ENCODE peak calls at places on chromosome 21, in six cellular contexts. One of them, this sample, is unnamed.

GRCh38 chr21:15514073-15514946 is 215.5 kb upstream of the USP25 start:
- DNase-seq in GM23338: no peak
- DNase-seq in A549: no peak
- DNase-seq in K562: no peak
- DNase-seq in Panc1: no peak
- DNase-seq in SK-N-SH: no peak
- DNase-seq in this sample: no peak

GRCh38 chr21:29208666-29209059 is 78.2 kb downstream of the MAP3K7CL start:
- DNase-seq in SK-N-SH: no peak
- DNase-seq in GM23338: no peak
- DNase-seq in Panc1: no peak
- DNase-seq in K562: no peak
- DNase-seq in A549: peak
- DNase-seq in this sample: no peak

GRCh38 chr21:31136891-31137290 is 98.6 kb upstream of the KRTAP19-8 start:
- DNase-seq in A549: no peak
- DNase-seq in SK-N-SH: peak
- DNase-seq in GM23338: no peak
- DNase-seq in K562: no peak
- DNase-seq in Panc1: no peak
- DNase-seq in this sample: no peak

GRCh38 chr21:35849131-35849530 is 211.2 kb downstream of the SETD4 start:
- DNase-seq in GM23338: no peak
- DNase-seq in Panc1: no peak
- DNase-seq in A549: no peak
- DNase-seq in K562: no peak
- DNase-seq in SK-N-SH: no peak
- DNase-seq in this sample: no peak

GRCh38 chr21:30434033-30434631 is 4.1 kb downstream of the KRTAP13-4 start:
- DNase-seq in SK-N-SH: peak
- DNase-seq in K562: peak
- DNase-seq in Panc1: peak
- DNase-seq in GM23338: peak
- DNase-seq in A549: peak
- DNase-seq in this sample: no peak

GRCh38 chr21:21046063-21046462 is 47.9 kb downstream of the NCAM2 start:
- DNase-seq in K562: no peak
- DNase-seq in SK-N-SH: no peak
- DNase-seq in A549: no peak
- DNase-seq in GM23338: peak
- DNase-seq in Panc1: no peak
- DNase-seq in this sample: no peak

GRCh38 chr21:36461918-36462486 is 17.9 kb downstream of the CLDN14 start:
- DNase-seq in K562: no peak
- DNase-seq in Panc1: no peak
- DNase-seq in SK-N-SH: no peak
- DNase-seq in GM23338: peak
- DNase-seq in A549: no peak
- DNase-seq in this sample: no peak

GRCh38 chr21:29580886-29581285 is 282.2 kb downstream of the BACH1 start:
- DNase-seq in GM23338: no peak
- DNase-seq in A549: no peak
- DNase-seq in SK-N-SH: no peak
- DNase-seq in K562: no peak
- DNase-seq in Panc1: no peak
- DNase-seq in this sample: no peak

GRCh38 chr21:15483138-15483780 is 246.5 kb upstream of the USP25 start:
- DNase-seq in K562: peak
- DNase-seq in A549: peak
- DNase-seq in SK-N-SH: peak
- DNase-seq in GM23338: peak
- DNase-seq in Panc1: peak
- DNase-seq in this sample: peak

GRCh38 chr21:32083175-32083574 is 195.7 kb downstream of the MIS18A start:
- DNase-seq in A549: no peak
- DNase-seq in Panc1: no peak
- DNase-seq in K562: no peak
- DNase-seq in GM23338: no peak
- DNase-seq in SK-N-SH: peak
- DNase-seq in this sample: no peak

GRCh38 chr21:23861908-23862504 is 1745.3 kb downstream of the MRPL39 start:
- DNase-seq in K562: no peak
- DNase-seq in GM23338: no peak
- DNase-seq in A549: no peak
- DNase-seq in Panc1: no peak
- DNase-seq in SK-N-SH: no peak
- DNase-seq in this sample: no peak

GRCh38 chr21:35232545-35233176 is 183.6 kb upstream of the RUNX1 start:
- DNase-seq in GM23338: no peak
- DNase-seq in Panc1: peak
- DNase-seq in A549: peak
- DNase-seq in SK-N-SH: no peak
- DNase-seq in K562: peak
- DNase-seq in this sample: peak

GRCh38 chr21:23639726-23640125 is 1967.6 kb downstream of the MRPL39 start:
- DNase-seq in K562: no peak
- DNase-seq in GM23338: no peak
- DNase-seq in SK-N-SH: no peak
- DNase-seq in Panc1: no peak
- DNase-seq in A549: no peak
- DNase-seq in this sample: no peak

GRCh38 chr21:25568230-25568629 is 39.1 kb downstream of the MRPL39 start:
- DNase-seq in GM23338: peak
- DNase-seq in Panc1: no peak
- DNase-seq in A549: no peak
- DNase-seq in SK-N-SH: no peak
- DNase-seq in K562: no peak
- DNase-seq in this sample: no peak

GRCh38 chr21:33780631-33781030 is 135.0 kb downstream of the ATP5PO start:
- DNase-seq in GM23338: no peak
- DNase-seq in A549: no peak
- DNase-seq in Panc1: no peak
- DNase-seq in K562: no peak
- DNase-seq in SK-N-SH: no peak
- DNase-seq in this sample: no peak

GRCh38 chr21:14926186-14926585 is 138.6 kb downstream of the NRIP1 start:
- DNase-seq in GM23338: no peak
- DNase-seq in SK-N-SH: no peak
- DNase-seq in A549: no peak
- DNase-seq in K562: no peak
- DNase-seq in Panc1: no peak
- DNase-seq in this sample: no peak

GRCh38 chr21:41851090-41851790 is 27.9 kb downstream of the PRDM15 start:
- DNase-seq in SK-N-SH: no peak
- DNase-seq in Panc1: no peak
- DNase-seq in GM23338: no peak
- DNase-seq in K562: no peak
- DNase-seq in A549: no peak
- DNase-seq in this sample: no peak
- TF ChIP-seq REST in SK-N-SH: no peak
- TF ChIP-seq REST in Panc1: no peak
- TF ChIP-seq REST in GM23338: no peak
- TF ChIP-seq REST in K562: no peak
- TF ChIP-seq REST in A549: no peak
- TF ChIP-seq REST in this sample: no peak

GRCh38 chr21:41769521-41769920 is 2.7 kb upstream of the RIPK4 start:
- DNase-seq in K562: no peak
- DNase-seq in SK-N-SH: no peak
- DNase-seq in Panc1: no peak
- DNase-seq in GM23338: no peak
- DNase-seq in A549: no peak
- DNase-seq in this sample: no peak

GRCh38 chr21:41767606-41768370 is 936 bp upstream of the RIPK4 start:
- DNase-seq in SK-N-SH: no peak
- DNase-seq in A549: peak
- DNase-seq in K562: no peak
- DNase-seq in Panc1: no peak
- DNase-seq in GM23338: peak
- DNase-seq in this sample: no peak

GRCh38 chr21:41769933-41770332 is 3.1 kb upstream of the RIPK4 start:
- DNase-seq in A549: no peak
- DNase-seq in SK-N-SH: no peak
- DNase-seq in Panc1: no peak
- DNase-seq in K562: no peak
- DNase-seq in GM23338: no peak
- DNase-seq in this sample: no peak

GRCh38 chr21:41769106-41769505 is 2.3 kb upstream of the RIPK4 start:
- DNase-seq in K562: no peak
- DNase-seq in A549: no peak
- DNase-seq in GM23338: no peak
- DNase-seq in Panc1: no peak
- DNase-seq in SK-N-SH: no peak
- DNase-seq in this sample: no peak

DNA sequence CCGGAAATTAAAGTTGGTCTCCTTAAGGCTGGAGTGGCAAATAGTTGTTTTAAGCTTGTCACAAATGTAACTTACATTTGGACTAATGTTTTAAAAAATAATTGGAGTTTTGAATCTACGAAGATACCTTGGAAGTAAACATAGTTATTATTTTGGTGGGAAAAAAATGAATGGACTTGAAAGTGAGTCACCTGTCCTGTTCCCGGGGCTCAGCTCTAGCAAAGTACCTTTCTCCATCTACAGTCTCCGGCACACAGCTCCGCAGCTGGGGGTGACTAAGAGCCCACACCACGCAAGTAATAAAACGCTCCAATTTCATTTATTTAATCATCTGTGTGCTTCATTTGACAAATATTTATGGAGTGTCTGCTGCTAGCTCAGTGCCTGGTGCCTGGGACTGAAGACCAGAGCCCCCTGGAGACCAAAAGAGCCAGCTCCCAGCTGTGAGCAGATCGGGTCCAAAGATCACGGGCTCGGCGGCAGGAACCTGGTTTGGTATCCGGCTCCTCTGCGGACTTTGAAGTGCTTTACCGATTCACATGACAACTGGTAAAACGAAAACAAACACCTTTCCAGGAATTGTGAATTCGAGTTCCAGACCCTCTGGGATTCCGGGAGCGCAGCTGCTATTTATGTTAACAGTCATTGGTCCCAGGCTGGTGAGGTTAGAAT is 1.7 kb upstream of the RIPK4 start:
- DNase-seq in SK-N-SH: peak
- DNase-seq in Panc1: no peak
- DNase-seq in A549: peak
- DNase-seq in K562: no peak
- DNase-seq in GM23338: peak
- DNase-seq in this sample: peak
- TF ChIP-seq REST in SK-N-SH: no peak
- TF ChIP-seq REST in Panc1: no peak
- TF ChIP-seq REST in A549: no peak
- TF ChIP-seq REST in K562: no peak
- TF ChIP-seq REST in GM23338: no peak
- TF ChIP-seq REST in this sample: no peak

GRCh38 chr21:38753114-38754100 is 52.3 kb upstream of the ETS2 start:
- DNase-seq in SK-N-SH: no peak
- DNase-seq in K562: no peak
- DNase-seq in GM23338: no peak
- DNase-seq in A549: no peak
- DNase-seq in Panc1: no peak
- DNase-seq in this sample: no peak

GRCh38 chr21:38752051-38752505 is 53.7 kb upstream of the ETS2 start:
- DNase-seq in A549: no peak
- DNase-seq in GM23338: no peak
- DNase-seq in K562: no peak
- DNase-seq in Panc1: no peak
- DNase-seq in SK-N-SH: no peak
- DNase-seq in this sample: no peak

GRCh38 chr21:38747796-38748195 is 57.9 kb upstream of the ETS2 start:
- DNase-seq in SK-N-SH: no peak
- DNase-seq in A549: no peak
- DNase-seq in K562: no peak
- DNase-seq in Panc1: no peak
- DNase-seq in GM23338: no peak
- DNase-seq in this sample: no peak

GRCh38 chr21:38756746-38757145 is 49.0 kb upstream of the ETS2 start:
- DNase-seq in GM23338: no peak
- DNase-seq in Panc1: no peak
- DNase-seq in SK-N-SH: no peak
- DNase-seq in A549: peak
- DNase-seq in K562: no peak
- DNase-seq in this sample: no peak

DNA sequence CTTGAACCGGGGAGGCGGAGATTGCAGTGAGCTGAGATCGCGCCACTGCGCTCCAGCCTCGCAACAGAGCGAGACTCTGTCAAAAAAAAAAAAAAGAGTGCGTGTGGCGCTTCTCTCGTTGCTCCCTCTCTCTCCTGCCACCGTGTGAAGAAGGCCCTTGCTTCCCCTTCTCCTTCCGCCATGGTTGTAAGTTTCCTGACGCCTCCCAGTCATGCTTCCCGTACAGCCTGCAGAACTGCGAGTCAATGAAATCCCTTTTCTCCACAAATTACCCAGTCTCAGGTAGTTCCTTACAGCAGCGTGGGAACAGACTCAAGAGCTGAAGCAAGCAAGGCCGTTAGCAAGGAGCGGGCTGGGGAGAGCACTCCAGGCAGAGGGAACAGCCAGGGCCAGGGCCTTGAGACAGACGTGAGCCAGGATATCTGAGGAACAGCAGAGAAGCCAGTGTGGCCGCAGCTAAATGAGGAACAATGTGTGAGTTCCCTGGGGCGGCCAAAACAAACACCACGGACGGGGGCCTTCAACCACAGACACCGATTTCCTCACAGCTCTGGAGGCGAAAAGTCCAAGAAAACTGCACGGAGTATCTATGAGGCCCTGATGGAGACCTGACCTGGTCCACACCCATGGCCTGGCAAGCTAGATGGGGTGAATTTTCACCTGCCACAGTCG is 54.2 kb upstream of the ETS2 start:
- DNase-seq in GM23338: no peak
- DNase-seq in A549: no peak
- DNase-seq in K562: no peak
- DNase-seq in SK-N-SH: no peak
- DNase-seq in Panc1: no peak
- DNase-seq in this sample: no peak
- TF ChIP-seq REST in GM23338: no peak
- TF ChIP-seq REST in A549: no peak
- TF ChIP-seq REST in K562: no peak
- TF ChIP-seq REST in SK-N-SH: no peak
- TF ChIP-seq REST in Panc1: no peak
- TF ChIP-seq REST in this sample: no peak

GRCh38 chr21:41801256-41801655 is 34.4 kb upstream of the RIPK4 start:
- DNase-seq in GM23338: no peak
- DNase-seq in SK-N-SH: no peak
- DNase-seq in Panc1: no peak
- DNase-seq in K562: no peak
- DNase-seq in A549: no peak
- DNase-seq in this sample: no peak

GRCh38 chr21:41799763-41800162 is 32.9 kb upstream of the RIPK4 start:
- DNase-seq in GM23338: no peak
- DNase-seq in Panc1: no peak
- DNase-seq in SK-N-SH: no peak
- DNase-seq in K562: no peak
- DNase-seq in A549: no peak
- DNase-seq in this sample: no peak

GRCh38 chr21:41800425-41801186 is 33.8 kb upstream of the RIPK4 start:
- DNase-seq in A549: no peak
- DNase-seq in SK-N-SH: no peak
- DNase-seq in Panc1: no peak
- DNase-seq in GM23338: no peak
- DNase-seq in K562: no peak
- DNase-seq in this sample: no peak

GRCh38 chr21:41796476-41797080 is 29.7 kb upstream of the RIPK4 start:
- DNase-seq in GM23338: no peak
- DNase-seq in Panc1: no peak
- DNase-seq in K562: no peak
- DNase-seq in SK-N-SH: no peak
- DNase-seq in A549: no peak
- DNase-seq in this sample: no peak

GRCh38 chr21:41798326-41798725 is 31.5 kb upstream of the RIPK4 start:
- DNase-seq in Panc1: no peak
- DNase-seq in SK-N-SH: no peak
- DNase-seq in GM23338: no peak
- DNase-seq in A549: no peak
- DNase-seq in K562: no peak
- DNase-seq in this sample: no peak
- TF ChIP-seq REST in Panc1: no peak
- TF ChIP-seq REST in SK-N-SH: no peak
- TF ChIP-seq REST in GM23338: no peak
- TF ChIP-seq REST in A549: no peak
- TF ChIP-seq REST in K562: no peak
- TF ChIP-seq REST in this sample: no peak